ENCODE peak calls at places on chromosome 17, in seven cellular contexts. X, B, G, F, Z, T and U are unnamed samples. For H3K27me3, the result is how much of the 10 kb centered on the place peaks cover.

GRCh38 chr17:65698381-65699061 is 137.1 kb upstream of the AXIN2 start:
- DNase-seq in X (no peak), B (peak), G (peak), F (no peak), Z (peak), T (peak), U (peak)

GRCh38 chr17:17718251-17718650 is 37.0 kb downstream of the RAI1 start:
- DNase-seq in X (no peak), B (no peak), G (no peak), F (no peak), Z (no peak), T (no peak), U (no peak)

GRCh38 chr17:59387351-59388069 is 56.1 kb downstream of the YPEL2 start:
- DNase-seq in X (no peak), B (no peak), G (no peak), F (no peak), Z (no peak), T (no peak), U (no peak)

GRCh38 chr17:14301761-14302401 is 1.0 kb downstream of the HS3ST3B1 start:
- DNase-seq in X (no peak), B (no peak), G (peak), F (peak), Z (no peak), T (peak), U (peak)

GRCh38 chr17:46028969-46029565 is 30.0 kb downstream of the STH start:
- DNase-seq in X (no peak), B (no peak), G (no peak), F (no peak), Z (no peak), T (no peak), U (no peak)

GRCh38 chr17:50192116-50192872 is 9.1 kb downstream of the COL1A1 start:
- DNase-seq in X (no peak), B (no peak), G (no peak), F (no peak), Z (no peak), T (no peak), U (no peak)

GRCh38 chr17:50181155-50181554 is 15.3 kb downstream of the SGCA start:
- DNase-seq in X (no peak), B (no peak), G (no peak), F (no peak), Z (no peak), T (no peak), U (no peak)

GRCh38 chr17:65987988-65988387 is 203.9 kb downstream of the CEP112 start:
- DNase-seq in X (no peak), B (no peak), G (peak), F (peak), Z (peak), T (peak), U (peak)

GRCh38 chr17:1229354-1229890 is 40.8 kb upstream of the BHLHA9 start:
- DNase-seq in X (no peak), B (no peak), G (no peak), F (peak), Z (no peak), T (peak), U (peak)

GRCh38 chr17:64097196-64097936 is 32.6 kb downstream of the ERN1 start:
- DNase-seq in X (no peak), B (no peak), G (peak), F (no peak), Z (no peak), T (no peak), U (peak)

GRCh38 chr17:45091778-45092425 is 30.8 kb downstream of the NMT1 start:
- DNase-seq in X (no peak), B (no peak), G (peak), F (no peak), Z (no peak), T (peak), U (peak)

GRCh38 chr17:13253746-13254410 is 236.1 kb upstream of the ELAC2 start:
- DNase-seq in X (no peak), B (no peak), G (no peak), F (no peak), Z (no peak), T (no peak), U (no peak)

GRCh38 chr17:79749156-79749815 is 18.5 kb downstream of the ENPP7 start:
- DNase-seq in X (no peak), B (no peak), G (peak), F (no peak), Z (no peak), T (peak), U (peak)

GRCh38 chr17:68759343-68760140 is 158.4 kb upstream of the FAM20A start:
- DNase-seq in X (peak), B (peak), G (peak), F (peak), Z (peak), T (peak), U (peak)

GRCh38 chr17:43839670-43840101 is 6.7 kb upstream of the MPP3 start:
- DNase-seq in X (no peak), B (no peak), G (no peak), F (no peak), Z (no peak), T (peak), U (no peak)

GRCh38 chr17:15404116-15404730 is 62.8 kb upstream of the TEKT3 start:
- DNase-seq in X (no peak), B (no peak), G (peak), F (no peak), Z (no peak), T (no peak), U (peak)

GRCh38 chr17:45098869-45099616 is 33.3 kb downstream of the PLCD3 start:
- DNase-seq in X (peak), B (peak), G (peak), F (peak), Z (peak), T (peak), U (peak)

GRCh38 chr17:51064061-51064735 is 56.5 kb downstream of the SPAG9 start:
- DNase-seq in X (no peak), B (no peak), G (no peak), F (no peak), Z (no peak), T (no peak), U (peak)

GRCh38 chr17:7959503-7960253 is 27.7 kb downstream of the CNTROB start:
- DNase-seq in X (no peak), B (no peak), G (no peak), F (no peak), Z (no peak), T (no peak), U (peak)

GRCh38 chr17:58307468-58308172 is 21.0 kb downstream of the TSPOAP1 start:
- DNase-seq in X (no peak), B (no peak), G (no peak), F (peak), Z (no peak), T (no peak), U (no peak)

GRCh38 chr17:8695241-8695640 is 49.4 kb downstream of the CCDC42 start:
- DNase-seq in X (no peak), B (no peak), G (no peak), F (no peak), Z (no peak), T (peak), U (no peak)

GRCh38 chr17:40417258-40417608 is 463 bp downstream of the TOP2A start:
- DNase-seq in X (no peak), B (no peak), G (peak), F (peak), Z (peak), T (no peak), U (no peak)

GRCh38 chr17:16106161-16106891 is 106.7 kb downstream of the TTC19 start:
- DNase-seq in X (no peak), B (no peak), G (peak), F (no peak), Z (no peak), T (no peak), U (peak)

GRCh38 chr17:57940217-57940616 is 15.0 kb downstream of the CUEDC1 start:
- DNase-seq in X (no peak), B (no peak), G (no peak), F (peak), Z (no peak), T (no peak), U (no peak)

GRCh38 chr17:80984749-80985148 is 6.9 kb upstream of the CHMP6 start:
- DNase-seq in X (peak), B (peak), G (peak), F (peak), Z (peak), T (peak), U (peak)

GRCh38 chr17:34503804-34504203 is 75.6 kb upstream of the TMEM132E start:
- DNase-seq in X (no peak), B (no peak), G (no peak), F (no peak), Z (no peak), T (peak), U (no peak)

GRCh38 chr17:29592850-29593545 is at the start of gene ANKRD13B:
- DNase-seq in X (no peak), B (no peak), G (no peak), F (no peak), Z (no peak), T (peak), U (no peak)

GRCh38 chr17:40538019-40538935 is 27.0 kb downstream of the CCR7 start:
- DNase-seq in X (no peak), B (no peak), G (peak), F (no peak), Z (no peak), T (no peak), U (no peak)

GRCh38 chr17:81018044-81018802 is 16.7 kb upstream of the BAIAP2 start:
- DNase-seq in X (no peak), B (peak), G (peak), F (no peak), Z (no peak), T (peak), U (peak)

GRCh38 chr17:58338907-58339774 is 10.5 kb upstream of the TSPOAP1 start:
- DNase-seq in X (no peak), B (no peak), G (peak), F (peak), Z (peak), T (no peak), U (peak)

GRCh38 chr17:50778471-50778870 is 11.2 kb upstream of the ANKRD40CL start:
- DNase-seq in X (no peak), B (no peak), G (no peak), F (no peak), Z (no peak), T (no peak), U (no peak)

GRCh38 chr17:8941980-8942617 is 23.4 kb downstream of the PIK3R5 start:
- DNase-seq in X (no peak), B (no peak), G (no peak), F (peak), Z (no peak), T (no peak), U (no peak)

GRCh38 chr17:11986179-11986938 is 10.9 kb downstream of the ZNF18 start:
- DNase-seq in X (no peak), B (no peak), G (no peak), F (no peak), Z (peak), T (no peak), U (no peak)

GRCh38 chr17:48928876-48929811 is 15.5 kb downstream of the SNF8 start:
- DNase-seq in X (no peak), B (no peak), G (no peak), F (no peak), Z (no peak), T (no peak), U (no peak)

GRCh38 chr17:200604-200985 is 19.1 kb upstream of the DOC2B start:
- DNase-seq in X (no peak), B (no peak), G (no peak), F (no peak), Z (no peak), T (no peak), U (no peak)

GRCh38 chr17:34675605-34676004 is 96.2 kb downstream of the TMEM132E start:
- DNase-seq in X (no peak), B (no peak), G (no peak), F (peak), Z (no peak), T (no peak), U (no peak)

GRCh38 chr17:63550816-63551639 is 751 bp downstream of the DCAF7 start:
- DNase-seq in X (no peak), B (peak), G (peak), F (peak), Z (peak), T (peak), U (peak)

DNA sequence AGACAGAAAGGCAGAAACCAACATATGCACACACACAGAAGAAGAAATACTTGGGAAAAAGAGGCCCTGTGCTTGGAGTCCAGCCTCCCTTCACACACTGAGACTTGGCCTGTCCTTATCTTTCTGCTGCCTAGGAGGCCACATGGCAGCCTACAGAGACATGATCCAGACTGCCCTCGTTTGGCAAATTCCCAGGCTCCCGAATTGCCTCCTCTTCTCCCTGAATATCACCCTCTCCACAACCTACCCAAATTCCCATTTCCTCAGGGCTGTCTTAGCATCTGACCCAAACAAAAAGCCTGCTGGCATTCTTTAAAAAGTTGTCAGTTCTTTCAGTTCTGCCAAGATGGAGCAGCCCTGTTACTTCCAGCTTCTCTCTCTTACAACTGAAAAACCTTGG is 59.8 kb downstream of the DNAH17 start:
- DNase-seq in X (no peak), B (no peak), G (no peak), F (no peak), Z (no peak), T (no peak), U (peak)
- H3K27me3 ChIP-seq in X (under half), B (under half), G (under half), F (under half), Z (under half), T (under half), U (under half)

DNA sequence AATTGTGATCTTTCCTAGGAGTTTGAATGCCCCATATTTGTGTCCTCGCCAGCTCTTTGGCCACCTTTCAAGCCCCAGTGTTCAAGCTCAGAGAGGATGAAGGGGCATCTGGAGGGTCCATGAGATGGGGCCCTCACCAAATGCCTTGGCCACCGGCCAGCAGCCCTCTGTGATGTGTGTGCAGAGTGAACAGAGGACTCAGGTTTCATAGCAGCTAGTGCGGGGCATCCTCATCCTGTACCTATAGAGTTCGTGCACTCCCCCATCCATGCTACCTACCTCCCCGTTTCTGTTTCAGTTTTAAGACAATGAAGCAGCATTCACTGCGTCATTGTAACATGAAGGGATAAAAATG is 140.7 kb downstream of the RAB11FIP4 start:
- DNase-seq in X (no peak), B (no peak), G (no peak), F (no peak), Z (no peak), T (no peak), U (no peak)
- H2BK120ac ChIP-seq in X (no peak), B (no peak), G (no peak), F (no peak), Z (no peak), T (no peak), U (no peak)

DNA sequence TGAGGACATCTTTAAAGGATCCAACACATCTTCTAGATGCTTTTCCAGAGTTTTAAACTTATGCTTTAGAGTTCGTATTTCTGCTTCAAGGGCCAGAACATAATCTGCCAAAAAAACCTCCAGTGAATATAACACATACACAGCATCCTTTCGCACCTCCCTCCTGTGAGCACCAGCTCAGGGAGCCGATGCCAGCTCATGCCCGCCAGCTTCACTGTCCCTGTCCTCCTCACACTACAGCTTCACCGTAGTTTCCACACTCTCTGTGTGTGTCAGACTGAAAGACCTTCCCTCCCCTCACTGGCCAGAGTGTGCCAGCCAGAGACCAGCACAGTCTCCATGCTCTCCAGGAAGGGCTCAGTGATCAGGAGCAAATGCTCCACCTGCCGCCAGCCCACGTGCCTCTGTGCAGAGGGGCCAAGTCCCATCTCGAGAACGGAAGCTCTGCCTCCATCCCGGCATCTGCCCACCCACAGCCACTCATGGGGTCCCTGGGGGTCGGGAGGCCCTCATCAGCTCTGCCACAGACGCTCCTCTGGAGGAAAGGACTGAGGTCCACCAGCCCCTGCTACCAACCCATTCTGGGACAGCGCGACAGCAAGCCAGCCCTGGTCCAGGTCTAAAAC is 40.8 kb downstream of the CCDC57 start:
- DNase-seq in X (no peak), B (no peak), G (no peak), F (no peak), Z (no peak), T (no peak), U (no peak)
- H3K27me3 ChIP-seq in X (half or more), B (under half), G (under half), F (half or more), Z (under half), T (under half), U (under half)

GRCh38 chr17:69857412-69857835 is 217.6 kb upstream of the KCNJ16 start:
- DNase-seq in X (no peak), B (no peak), G (peak), F (no peak), Z (peak), T (peak), U (peak)
- H2BK120ac ChIP-seq in X (no peak), B (no peak), G (peak), F (no peak), Z (no peak), T (no peak), U (no peak)

GRCh38 chr17:2749058-2749783 is at the start of gene CCDC92B:
- DNase-seq in X (no peak), B (peak), G (no peak), F (peak), Z (no peak), T (no peak), U (no peak)
- H3K27me3 ChIP-seq in X (under half), B (half or more), G (under half), F (under half), Z (under half), T (under half), U (half or more)

GRCh38 chr17:5893741-5894140 is 176.4 kb upstream of the WSCD1 start:
- DNase-seq in X (no peak), B (no peak), G (no peak), F (no peak), Z (no peak), T (no peak), U (no peak)

GRCh38 chr17:5898406-5898805 is 171.8 kb upstream of the WSCD1 start:
- DNase-seq in X (no peak), B (no peak), G (no peak), F (peak), Z (no peak), T (no peak), U (no peak)

GRCh38 chr17:5892897-5893656 is 177.1 kb upstream of the WSCD1 start:
- DNase-seq in X (no peak), B (no peak), G (no peak), F (peak), Z (no peak), T (no peak), U (peak)

GRCh38 chr17:5897320-5897911 is 172.8 kb upstream of the WSCD1 start:
- DNase-seq in X (peak), B (peak), G (no peak), F (peak), Z (peak), T (no peak), U (no peak)

GRCh38 chr17:5896215-5896614 is 174.0 kb upstream of the WSCD1 start:
- DNase-seq in X (no peak), B (no peak), G (no peak), F (peak), Z (no peak), T (no peak), U (no peak)
- H2BK120ac ChIP-seq in X (peak), B (no peak), G (no peak), F (no peak), Z (no peak), T (no peak), U (no peak)

GRCh38 chr17:6711681-6712057 is 1.5 kb downstream of the SLC13A5 start:
- DNase-seq in X (no peak), B (no peak), G (no peak), F (no peak), Z (no peak), T (no peak), U (no peak)

GRCh38 chr17:6712854-6713129 is 377 bp downstream of the SLC13A5 start:
- DNase-seq in X (no peak), B (no peak), G (no peak), F (no peak), Z (no peak), T (no peak), U (no peak)

GRCh38 chr17:6712058-6712853 is 913 bp downstream of the SLC13A5 start:
- DNase-seq in X (peak), B (peak), G (no peak), F (peak), Z (peak), T (peak), U (no peak)

GRCh38 chr17:6710317-6710716 is 2.9 kb downstream of the SLC13A5 start:
- DNase-seq in X (no peak), B (no peak), G (no peak), F (no peak), Z (no peak), T (peak), U (no peak)

DNA sequence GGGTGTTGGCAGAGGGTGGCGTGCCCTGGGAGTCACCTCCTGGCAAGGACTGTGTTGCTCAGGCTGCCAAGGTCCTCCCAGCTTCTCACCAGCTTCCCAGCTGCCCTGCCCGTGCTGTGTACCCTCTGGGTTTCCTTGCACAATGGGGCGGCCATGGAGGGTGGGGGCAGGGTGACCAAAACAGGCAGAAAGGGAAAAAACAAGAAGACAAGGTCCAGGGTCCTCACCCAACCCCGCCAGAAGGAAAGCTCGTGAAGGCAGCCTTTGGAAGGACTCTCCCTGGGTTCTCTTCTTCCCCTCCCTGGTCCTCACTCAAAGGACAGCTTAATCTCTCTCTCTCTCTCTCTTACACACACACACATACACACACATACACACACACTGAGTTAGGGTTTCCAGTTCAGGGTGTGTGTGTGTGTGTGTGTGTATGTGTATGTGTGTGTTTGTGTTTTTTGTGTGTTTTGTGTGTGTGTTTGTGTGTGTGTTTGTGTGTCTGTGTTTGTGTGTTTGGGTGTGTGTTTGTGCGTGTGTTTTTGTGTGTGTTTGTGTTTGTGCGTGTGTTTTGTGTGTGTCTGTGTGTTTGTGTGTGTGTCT is 2.0 kb downstream of the SLC13A5 start:
- DNase-seq in X (no peak), B (no peak), G (no peak), F (no peak), Z (no peak), T (no peak), U (no peak)
- H3K27me3 ChIP-seq in X (under half), B (under half), G (under half), F (under half), Z (under half), T (under half), U (under half)

GRCh38 chr17:60426596-60426995 is 4.3 kb downstream of the CHCT1 start:
- DNase-seq in X (no peak), B (no peak), G (no peak), F (no peak), Z (no peak), T (no peak), U (no peak)

GRCh38 chr17:60422162-60422665 is at the start of gene CHCT1:
- DNase-seq in X (no peak), B (no peak), G (no peak), F (peak), Z (peak), T (no peak), U (no peak)

GRCh38 chr17:60423865-60424264 is 1.6 kb downstream of the CHCT1 start:
- DNase-seq in X (no peak), B (no peak), G (no peak), F (no peak), Z (no peak), T (no peak), U (no peak)

GRCh38 chr17:60421273-60422161 is 772 bp upstream of the CHCT1 start:
- DNase-seq in X (peak), B (peak), G (peak), F (peak), Z (peak), T (peak), U (peak)

GRCh38 chr17:60425626-60426025 is 3.3 kb downstream of the CHCT1 start:
- DNase-seq in X (no peak), B (no peak), G (no peak), F (no peak), Z (no peak), T (no peak), U (no peak)
- H2BK120ac ChIP-seq in X (no peak), B (no peak), G (no peak), F (no peak), Z (no peak), T (no peak), U (no peak)